ENCODE peak calls at places on chromosomes 4 and X, in four cellular contexts. One of them, this sample, is unnamed.

GRCh38 chr4:49044270-49044669 is 58.2 kb downstream of the CWH43 start:
- DNase-seq in HepG2: peak; percentile 1
- DNase-seq in SK-N-SH: no peak
- DNase-seq in GM12878: no peak
- DNase-seq in this sample: no peak

GRCh38 chrX:52933976-52934703 is 24.2 kb downstream of the FAM156A start:
- DNase-seq in SK-N-SH: no peak
- DNase-seq in GM12878: no peak
- DNase-seq in HepG2: no peak
- DNase-seq in this sample: no peak

GRCh38 chrX:33339219-33339618 is 127.9 kb upstream of the DMD start:
- DNase-seq in SK-N-SH: no peak
- DNase-seq in GM12878: no peak
- DNase-seq in HepG2: no peak
- DNase-seq in this sample: no peak

GRCh38 chrX:154123241-154124219 is 20.5 kb upstream of the OPN1LW start:
- DNase-seq in GM12878: no peak
- DNase-seq in HepG2: peak; percentile 24
- DNase-seq in SK-N-SH: peak; percentile 67
- DNase-seq in this sample: no peak

GRCh38 chr4:103934178-103934789 is 214.5 kb upstream of the TACR3 start:
- DNase-seq in SK-N-SH: peak; percentile 33
- DNase-seq in HepG2: peak; percentile 41
- DNase-seq in GM12878: no peak
- DNase-seq in this sample: peak; percentile 1

GRCh38 chr4:168124008-168124641 is 31.8 kb downstream of the ANXA10 start:
- DNase-seq in GM12878: no peak
- DNase-seq in SK-N-SH: no peak
- DNase-seq in HepG2: no peak
- DNase-seq in this sample: no peak

GRCh38 chrX:11663875-11664210 is 1.9 kb downstream of the ARHGAP6 start:
- DNase-seq in HepG2: no peak
- DNase-seq in GM12878: no peak
- DNase-seq in SK-N-SH: no peak
- DNase-seq in this sample: no peak

GRCh38 chr4:122978109-122978508 is 55.7 kb upstream of the NUDT6 start:
- DNase-seq in HepG2: no peak
- DNase-seq in SK-N-SH: no peak
- DNase-seq in GM12878: no peak
- DNase-seq in this sample: no peak

GRCh38 chrX:53714580-53715335 is 28.2 kb upstream of the HUWE1 start:
- DNase-seq in SK-N-SH: no peak
- DNase-seq in GM12878: peak; percentile 89
- DNase-seq in HepG2: no peak
- DNase-seq in this sample: peak; percentile 25

GRCh38 chrX:131802836-131803626 is 220.1 kb upstream of the STK26 start:
- DNase-seq in GM12878: peak; percentile 68
- DNase-seq in SK-N-SH: peak; percentile 71
- DNase-seq in HepG2: no peak
- DNase-seq in this sample: no peak

GRCh38 chrX:153865685-153866084 is 20.3 kb downstream of the L1CAM start:
- DNase-seq in HepG2: no peak
- DNase-seq in GM12878: no peak
- DNase-seq in SK-N-SH: no peak
- DNase-seq in this sample: no peak

GRCh38 chr4:7299908-7300710 is 107.8 kb downstream of the SORCS2 start:
- DNase-seq in HepG2: no peak
- DNase-seq in SK-N-SH: no peak
- DNase-seq in GM12878: no peak
- DNase-seq in this sample: no peak

GRCh38 chr4:7299051-7299907 is 106.9 kb downstream of the SORCS2 start:
- DNase-seq in SK-N-SH: no peak
- DNase-seq in HepG2: no peak
- DNase-seq in GM12878: no peak
- DNase-seq in this sample: no peak

GRCh38 chr4:7301846-7302630 is 109.7 kb downstream of the SORCS2 start:
- DNase-seq in SK-N-SH: no peak
- DNase-seq in GM12878: no peak
- DNase-seq in HepG2: no peak
- DNase-seq in this sample: no peak

GRCh38 chr4:7301126-7301785 is 108.9 kb downstream of the SORCS2 start:
- DNase-seq in SK-N-SH: no peak
- DNase-seq in HepG2: no peak
- DNase-seq in GM12878: no peak
- DNase-seq in this sample: no peak

DNA sequence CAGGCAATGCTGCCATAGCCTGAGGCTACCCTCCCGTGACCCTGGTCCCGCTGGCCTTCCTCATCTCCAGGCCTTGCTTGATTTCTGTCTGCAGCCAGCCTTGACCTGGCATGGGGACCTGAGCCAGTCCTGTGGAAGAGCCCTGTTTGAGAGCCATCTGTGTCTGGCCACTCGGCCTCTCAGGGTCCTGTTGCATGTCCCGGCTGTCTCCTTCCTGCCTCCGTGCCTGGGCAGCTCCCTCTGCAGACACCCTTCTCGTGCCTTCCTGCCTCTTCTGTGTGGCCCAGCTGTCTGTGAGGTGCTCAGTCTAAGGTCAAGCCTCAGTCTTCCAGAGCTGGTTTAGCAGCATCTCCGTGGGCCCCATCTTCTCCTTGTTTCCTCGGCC is 108.4 kb downstream of the SORCS2 start:
- DNase-seq in GM12878: no peak
- DNase-seq in SK-N-SH: no peak
- DNase-seq in HepG2: no peak
- DNase-seq in this sample: no peak
- TF ChIP-seq JUND in GM12878: no peak
- TF ChIP-seq JUND in SK-N-SH: no peak
- TF ChIP-seq JUND in HepG2: no peak
- TF ChIP-seq JUND in this sample: no peak

GRCh38 chrX:26409636-26410035 is 193.7 kb downstream of the MAGEB5 start:
- DNase-seq in SK-N-SH: no peak
- DNase-seq in HepG2: no peak
- DNase-seq in GM12878: no peak
- DNase-seq in this sample: no peak
- TF ChIP-seq JUND in SK-N-SH: no peak
- TF ChIP-seq JUND in HepG2: no peak
- TF ChIP-seq JUND in GM12878: no peak
- TF ChIP-seq JUND in this sample: no peak

DNA sequence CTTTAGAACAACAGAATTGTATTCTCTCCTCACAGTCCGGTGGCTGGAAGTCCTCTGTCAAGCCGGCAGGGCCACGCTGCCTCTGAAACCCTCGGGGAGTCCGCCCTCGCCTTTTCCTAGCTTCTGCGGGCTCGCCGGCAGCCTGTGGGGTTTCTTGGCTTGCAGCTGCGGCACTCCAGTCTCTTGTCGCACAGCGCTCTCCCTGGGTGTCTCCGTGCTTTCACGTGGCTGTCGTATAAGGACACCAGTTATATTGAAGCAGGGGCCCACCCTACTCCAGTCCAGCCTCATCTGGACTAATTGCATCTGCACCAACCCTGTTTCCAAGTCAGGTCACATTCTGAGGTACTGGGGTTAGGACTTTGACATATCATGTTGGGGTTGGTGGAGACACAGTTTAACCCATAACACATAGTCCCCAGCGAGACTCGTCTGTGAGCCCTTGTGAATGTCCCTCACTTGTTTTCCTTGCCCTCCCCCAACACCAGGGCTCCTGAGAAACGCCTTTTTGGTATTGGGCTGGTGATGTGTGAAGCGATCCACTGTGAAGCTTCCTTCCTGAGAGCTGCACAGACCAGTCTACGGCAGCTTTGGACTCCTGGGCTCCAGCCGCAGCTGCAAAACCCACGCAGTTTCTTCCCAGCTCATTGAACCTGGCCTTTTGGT is 22.7 kb downstream of the TMEM131L start:
- DNase-seq in HepG2: no peak
- DNase-seq in GM12878: peak; percentile 87
- DNase-seq in SK-N-SH: no peak
- DNase-seq in this sample: no peak
- TF ChIP-seq JUND in HepG2: no peak
- TF ChIP-seq JUND in GM12878: no peak
- TF ChIP-seq JUND in SK-N-SH: no peak
- TF ChIP-seq JUND in this sample: no peak

GRCh38 chr4:141853091-141853734 is 216.8 kb downstream of the IL15 start:
- DNase-seq in HepG2: no peak
- DNase-seq in GM12878: no peak
- DNase-seq in SK-N-SH: no peak
- DNase-seq in this sample: no peak
- TF ChIP-seq JUND in HepG2: no peak
- TF ChIP-seq JUND in GM12878: no peak
- TF ChIP-seq JUND in SK-N-SH: no peak
- TF ChIP-seq JUND in this sample: peak; percentile 7

DNA sequence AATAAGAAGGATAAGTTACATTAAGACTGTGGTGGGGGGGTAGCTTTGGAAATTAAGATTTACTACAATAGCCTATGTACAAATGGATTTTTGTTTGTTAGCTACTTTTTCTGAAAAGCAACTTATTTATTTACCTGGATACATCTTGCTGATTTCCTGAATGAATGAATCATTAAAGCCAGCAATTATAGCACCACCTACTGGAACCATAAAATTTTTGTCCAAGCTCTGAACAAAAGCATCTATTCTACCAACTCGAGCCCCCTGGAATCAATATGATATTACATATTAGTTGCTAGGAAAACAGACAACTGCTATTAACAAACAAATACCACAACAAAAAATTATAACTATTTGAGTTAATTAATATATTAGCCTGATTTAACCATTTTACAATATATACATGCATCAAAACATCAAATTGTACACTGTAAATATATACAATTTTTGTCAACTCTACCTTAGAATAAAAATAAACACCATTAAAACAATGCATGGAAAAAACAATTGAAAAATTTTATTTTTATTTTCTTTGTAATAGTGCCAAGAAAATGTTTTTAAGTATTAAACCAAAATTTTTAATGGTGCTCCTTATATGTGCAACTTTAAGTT is 15.3 kb downstream of the SEPSECS start:
- DNase-seq in SK-N-SH: peak; percentile 43
- DNase-seq in GM12878: no peak
- DNase-seq in HepG2: no peak
- DNase-seq in this sample: peak; percentile 12
- TF ChIP-seq JUND in SK-N-SH: no peak
- TF ChIP-seq JUND in GM12878: no peak
- TF ChIP-seq JUND in HepG2: no peak
- TF ChIP-seq JUND in this sample: no peak